ENCODE peak calls at places on chromosome 3, in seven cellular contexts. V is GM23248; Z is Caco-2; Q is Panc1; R is effector memory CD4-positive, alpha-beta T cell; L is IMR-90; C is PC-9. S is an unnamed sample.

GRCh38 chr3:191051037-191051436 is 148.0 kb upstream of the OSTN start:
- DNase-seq in V (peak; percentile 60), Z (peak; percentile 10), Q (no peak), R (no peak), L (peak; percentile 47), C (no peak), S (peak; percentile 78)

GRCh38 chr3:9279959-9280358 is 30.5 kb upstream of the SRGAP3 start:
- DNase-seq in V (peak; percentile 66), Z (no peak), Q (no peak), R (no peak), L (peak; percentile 20), C (no peak), S (peak; percentile 25)

GRCh38 chr3:40358454-40358853 is 28.5 kb upstream of the ENTPD3 start:
- DNase-seq in V (no peak), Z (no peak), Q (no peak), R (no peak), L (no peak), C (no peak), S (no peak)

GRCh38 chr3:30553641-30554316 is 52.6 kb upstream of the TGFBR2 start:
- DNase-seq in V (peak; percentile 77), Z (no peak), Q (no peak), R (no peak), L (peak; percentile 57), C (no peak), S (peak; percentile 9)

GRCh38 chr3:82376883-82377282 is 615.4 kb upstream of the GBE1 start:
- DNase-seq in V (no peak), Z (peak; percentile 4), Q (no peak), R (no peak), L (no peak), C (no peak), S (peak; percentile 30)

GRCh38 chr3:171190668-171191067 is 164.1 kb upstream of the SLC2A2 start:
- DNase-seq in V (peak; percentile 49), Z (no peak), Q (no peak), R (no peak), L (peak; percentile 49), C (no peak), S (peak; percentile 82)

GRCh38 chr3:155664922-155665695 is 79.8 kb downstream of the PLCH1 start:
- DNase-seq in V (peak; percentile 88), Z (no peak), Q (no peak), R (no peak), L (peak; percentile 69), C (peak; percentile 50), S (peak; percentile 88)

GRCh38 chr3:23459915-23460546 is 256.9 kb downstream of the UBE2E2 start:
- DNase-seq in V (peak; percentile 6), Z (no peak), Q (no peak), R (no peak), L (no peak), C (no peak), S (no peak)

GRCh38 chr3:186264608-186265400 is 97.2 kb downstream of the DGKG start:
- DNase-seq in V (no peak), Z (no peak), Q (no peak), R (no peak), L (no peak), C (no peak), S (no peak)

GRCh38 chr3:42123012-42123581 is 31.9 kb downstream of the TRAK1 start:
- DNase-seq in V (peak; percentile 57), Z (no peak), Q (no peak), R (no peak), L (peak; percentile 55), C (peak; percentile 44), S (peak; percentile 47)

GRCh38 chr3:148601766-148602685 is 95.7 kb upstream of the AGTR1 start:
- DNase-seq in V (peak; percentile 58), Z (peak; percentile 75), Q (no peak), R (no peak), L (peak; percentile 48), C (no peak), S (no peak)

GRCh38 chr3:143280984-143281383 is 161.4 kb downstream of the CHST2 start:
- DNase-seq in V (no peak), Z (no peak), Q (no peak), R (no peak), L (no peak), C (no peak), S (no peak)

GRCh38 chr3:58051196-58051595 is 43.0 kb downstream of the FLNB start:
- DNase-seq in V (peak; percentile 95), Z (peak; percentile 48), Q (no peak), R (no peak), L (peak; percentile 87), C (peak; percentile 72), S (peak; percentile 91)

GRCh38 chr3:172357850-172358754 is 90.2 kb downstream of the GHSR start:
- DNase-seq in V (peak; percentile 86), Z (no peak), Q (no peak), R (no peak), L (peak; percentile 24), C (no peak), S (no peak)

GRCh38 chr3:82030932-82031331 is 269.5 kb upstream of the GBE1 start:
- DNase-seq in V (peak; percentile 6), Z (no peak), Q (no peak), R (no peak), L (no peak), C (no peak), S (no peak)

GRCh38 chr3:31699309-31699953 is 166.7 kb downstream of the STT3B start:
- DNase-seq in V (peak; percentile 34), Z (no peak), Q (no peak), R (no peak), L (no peak), C (peak; percentile 9), S (peak; percentile 87)

GRCh38 chr3:105752791-105753415 is 115.9 kb downstream of the CBLB start:
- DNase-seq in V (peak; percentile 64), Z (no peak), Q (no peak), R (peak; percentile 29), L (no peak), C (no peak), S (peak; percentile 38)

GRCh38 chr3:197295871-197296270 is 2.5 kb downstream of the DLG1 start:
- DNase-seq in V (no peak), Z (no peak), Q (no peak), R (no peak), L (no peak), C (no peak), S (no peak)

GRCh38 chr3:161409858-161410257 is 38.5 kb upstream of the SPTSSB start:
- DNase-seq in V (no peak), Z (no peak), Q (no peak), R (no peak), L (no peak), C (no peak), S (peak; percentile 86)

GRCh38 chr3:5197470-5198312 is 10.2 kb downstream of the EDEM1 start:
- DNase-seq in V (peak; percentile 58), Z (peak; percentile 23), Q (no peak), R (peak; percentile 38), L (peak; percentile 73), C (no peak), S (peak; percentile 43)

GRCh38 chr3:169255506-169255905 is 408.0 kb downstream of the MECOM start:
- DNase-seq in V (no peak), Z (no peak), Q (no peak), R (no peak), L (no peak), C (no peak), S (no peak)
- H3K27me3 ChIP-seq in V (no peaks in the 10 kb centered on the region), Z (no peaks in the 10 kb centered on the region), Q (no peaks in the 10 kb centered on the region), R (no peaks in the 10 kb centered on the region), L (no peaks in the 10 kb centered on the region), C (no peaks in the 10 kb centered on the region), S (no peaks in the 10 kb centered on the region)

GRCh38 chr3:129604942-129605592 is 1.4 kb downstream of the PLXND1 start:
- DNase-seq in V (no peak), Z (no peak), Q (no peak), R (no peak), L (no peak), C (no peak), S (no peak)
- H3K27me3 ChIP-seq in V (no peaks in the 10 kb centered on the region), Z (no peaks in the 10 kb centered on the region), Q (no peaks in the 10 kb centered on the region), R (no peaks in the 10 kb centered on the region), L (no peaks in the 10 kb centered on the region), C (peaks cover 9% of the 10 kb centered on the region), S (no peaks in the 10 kb centered on the region)

GRCh38 chr3:14282001-14282705 is 103.5 kb downstream of the LSM3 start:
- DNase-seq in V (no peak), Z (no peak), Q (no peak), R (no peak), L (no peak), C (no peak), S (no peak)

GRCh38 chr3:14282706-14283075 is 104.1 kb downstream of the LSM3 start:
- DNase-seq in V (no peak), Z (no peak), Q (no peak), R (no peak), L (no peak), C (no peak), S (no peak)

GRCh38 chr3:14279706-14280061 is 101.1 kb downstream of the LSM3 start:
- DNase-seq in V (no peak), Z (no peak), Q (no peak), R (no peak), L (no peak), C (no peak), S (no peak)

GRCh38 chr3:14280326-14280725 is 101.7 kb downstream of the LSM3 start:
- DNase-seq in V (peak; percentile 32), Z (no peak), Q (no peak), R (no peak), L (peak; percentile 23), C (peak; percentile 25), S (no peak)

DNA sequence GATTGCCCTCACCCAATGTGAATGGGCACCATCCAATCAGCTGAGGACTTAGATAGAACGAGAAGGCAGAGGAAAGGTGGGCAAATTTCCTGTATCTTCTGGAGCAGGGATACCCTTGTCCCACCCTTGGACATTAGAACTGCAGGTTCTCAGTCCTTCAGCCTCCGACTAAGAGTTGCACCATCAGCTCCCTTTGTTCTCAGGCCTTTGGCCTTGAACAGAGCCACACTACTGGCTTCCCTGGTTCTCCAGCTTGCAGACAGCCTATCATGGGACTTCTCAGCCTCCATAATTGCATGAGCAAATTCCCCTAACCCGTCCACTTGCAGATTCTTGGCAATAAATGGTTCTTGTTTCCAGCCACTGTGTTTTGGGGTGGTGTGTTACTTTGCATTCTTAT is 102.4 kb downstream of the LSM3 start:
- DNase-seq in V (no peak), Z (no peak), Q (no peak), R (no peak), L (no peak), C (no peak), S (no peak)
- H3K27me3 ChIP-seq in V (peaks cover 7% of the 10 kb centered on the region), Z (no peaks in the 10 kb centered on the region), Q (no peaks in the 10 kb centered on the region), R (no peaks in the 10 kb centered on the region), L (peaks cover 8% of the 10 kb centered on the region), C (no peaks in the 10 kb centered on the region), S (no peaks in the 10 kb centered on the region)

GRCh38 chr3:138950701-138951100 is 3.7 kb downstream of the FOXL2NB start:
- DNase-seq in V (no peak), Z (no peak), Q (no peak), R (no peak), L (no peak), C (no peak), S (no peak)
- H3K27me3 ChIP-seq in V (peaks cover 11% of the 10 kb centered on the region), Z (peaks cover 1% of the 10 kb centered on the region), Q (no peaks in the 10 kb centered on the region), R (peaks cover 41% of the 10 kb centered on the region), L (peaks cover 79% of the 10 kb centered on the region), C (peaks cover 6% of the 10 kb centered on the region), S (no peaks in the 10 kb centered on the region)

DNA sequence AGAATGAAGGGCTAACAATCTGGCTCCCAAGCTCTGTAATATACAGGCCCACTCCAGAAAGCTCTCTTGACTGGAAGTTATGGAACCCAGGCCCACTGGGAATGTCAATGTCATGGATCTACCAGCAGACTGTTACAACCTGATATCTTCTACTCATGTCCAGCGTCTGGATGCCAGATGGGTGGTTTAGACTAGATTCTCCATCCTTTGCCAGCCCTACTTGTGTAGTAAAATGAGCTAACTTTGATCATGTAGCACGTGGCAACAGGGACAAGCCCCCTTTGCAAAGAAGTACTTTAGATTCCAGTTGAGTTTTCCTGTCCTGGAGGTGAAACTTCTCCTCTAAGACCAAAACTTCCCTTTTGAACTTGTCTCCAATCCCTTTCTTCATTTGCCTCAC is 55.1 kb downstream of the HEG1 start:
- DNase-seq in V (no peak), Z (no peak), Q (no peak), R (no peak), L (no peak), C (no peak), S (no peak)
- H3K27me3 ChIP-seq in V (no peaks in the 10 kb centered on the region), Z (no peaks in the 10 kb centered on the region), Q (no peaks in the 10 kb centered on the region), R (no peaks in the 10 kb centered on the region), L (no peaks in the 10 kb centered on the region), C (no peaks in the 10 kb centered on the region), S (no peaks in the 10 kb centered on the region)